ENCODE peak calls at places on chromosomes 13 and 19, in nine cellular contexts. Q is HL-60, B is lung, Z is skeletal muscle cell, S is AG04449, I is epithelial cell of esophagus, K is AG10803, M is pancreas, X is right atrium auricular region. C is an unnamed sample.

GRCh38 chr19:3458595-3459284 is 21.6 kb downstream of the SMIM24 start:
- DNase-seq in Z (peak; percentile 34), K (no peak), M (no peak), I (no peak), B (no peak), X (no peak), S (no peak), Q (no peak), C (no peak)

GRCh38 chr19:11880598-11880997 is 7.0 kb upstream of the ZNF69 start:
- DNase-seq in Q (no peak), K (no peak), Z (no peak), X (no peak), B (no peak), M (no peak), I (no peak), S (no peak), C (no peak)

GRCh38 chr19:34655651-34656050 is 21.3 kb downstream of the SCGB2B2 start:
- DNase-seq in M (no peak), B (no peak), X (no peak), Q (no peak), Z (no peak), S (no peak), K (no peak), I (no peak), C (no peak)

GRCh38 chr13:78875792-78876580 is 217.0 kb upstream of the OBI1 start:
- DNase-seq in B (no peak), Q (peak; percentile 26), K (no peak), S (no peak), M (peak; percentile 60), Z (no peak), I (no peak), X (no peak), C (no peak)

GRCh38 chr19:13089139-13089856 is 13.4 kb downstream of the LYL1 start:
- DNase-seq in Q (peak; percentile 32), S (no peak), B (no peak), K (no peak), X (no peak), M (no peak), I (no peak), Z (no peak), C (no peak)

GRCh38 chr13:98195054-98195791 is 18.2 kb upstream of the RNF113B start:
- DNase-seq in Q (no peak), M (no peak), I (no peak), S (no peak), X (no peak), Z (no peak), B (no peak), K (no peak), C (no peak)

GRCh38 chr19:9819590-9819898 is 665 bp upstream of the FBXL12 start:
- DNase-seq in Z (no peak), S (no peak), B (no peak), I (no peak), Q (no peak), K (no peak), M (no peak), X (no peak), C (no peak)

GRCh38 chr13:99797716-99798115 is 173.9 kb downstream of the ZIC5 start:
- DNase-seq in X (no peak), Q (no peak), M (no peak), I (no peak), Z (no peak), S (no peak), B (no peak), K (no peak), C (no peak)

GRCh38 chr13:37168151-37168550 is 62.7 kb upstream of the CSNK1A1L start:
- DNase-seq in Z (no peak), M (no peak), B (no peak), X (no peak), K (peak; percentile 29), I (no peak), Q (no peak), S (no peak), C (no peak)

GRCh38 chr13:41284512-41285288 is 21.3 kb upstream of the MTRF1 start:
- DNase-seq in M (no peak), B (no peak), Z (peak; percentile 73), S (peak; percentile 52), X (no peak), I (peak; percentile 97), Q (no peak), K (peak; percentile 85), C (no peak)

GRCh38 chr13:26540319-26540718 is 17.2 kb upstream of the WASF3 start:
- DNase-seq in S (no peak), M (no peak), Z (no peak), X (no peak), Q (no peak), K (no peak), I (no peak), B (no peak), C (no peak)

GRCh38 chr13:108227651-108228272 is 9.6 kb downstream of the ABHD13 start:
- DNase-seq in K (peak; percentile 40), S (no peak), B (no peak), Q (peak; percentile 51), I (peak; percentile 47), X (no peak), Z (no peak), M (no peak), C (peak; percentile 30)

GRCh38 chr19:33803383-33803782 is 6.7 kb downstream of the KCTD15 start:
- DNase-seq in I (no peak), X (no peak), Q (no peak), K (no peak), B (no peak), M (peak; percentile 59), S (no peak), Z (no peak), C (no peak)

GRCh38 chr13:42445354-42445753 is 128.6 kb upstream of the TNFSF11 start:
- DNase-seq in S (no peak), M (no peak), Z (no peak), I (no peak), Q (no peak), B (no peak), K (no peak), X (no peak), C (no peak)

GRCh38 chr19:58572026-58572817 is 913 bp downstream of the MZF1 start:
- DNase-seq in Q (no peak), I (no peak), Z (no peak), K (no peak), M (no peak), B (no peak), S (no peak), X (no peak), C (no peak)

GRCh38 chr19:58569943-58570670 is 3.0 kb downstream of the MZF1 start:
- DNase-seq in Z (no peak), X (no peak), Q (peak; percentile 55), M (peak; percentile 62), K (no peak), I (no peak), B (no peak), S (no peak), C (no peak)

GRCh38 chr19:58570770-58571574 is 2.2 kb downstream of the MZF1 start:
- DNase-seq in Z (no peak), I (no peak), B (no peak), K (no peak), X (no peak), M (peak; percentile 79), Q (peak; percentile 70), S (no peak), C (no peak)

GRCh38 chr19:58572818-58573657 is at the start of gene MZF1:
- DNase-seq in X (peak; percentile 100), S (peak; percentile 100), B (peak; percentile 100), M (peak; percentile 100), Z (peak; percentile 100), I (peak; percentile 100), Q (peak; percentile 100), K (peak; percentile 100), C (peak; percentile 100)

DNA sequence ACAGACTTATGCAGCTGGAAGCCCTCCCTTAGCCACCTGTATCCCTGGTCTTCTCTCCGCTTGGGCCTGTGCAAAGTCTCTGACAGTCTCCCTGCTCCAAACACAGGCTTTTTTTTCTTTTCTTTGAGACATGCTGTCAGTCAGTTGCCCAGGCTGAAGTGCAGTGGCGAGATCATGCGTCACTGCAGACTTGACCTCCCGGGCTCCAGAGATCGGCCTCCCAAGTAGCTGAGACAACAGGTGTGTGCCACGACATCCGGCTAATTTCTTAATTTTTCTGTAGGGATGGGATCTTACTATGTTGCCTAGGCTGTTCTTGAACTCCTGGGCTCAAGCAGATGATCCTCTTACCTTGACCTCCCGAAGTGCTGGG is 1.6 kb downstream of the MZF1 start:
- DNase-seq in B (no peak), X (no peak), I (no peak), K (no peak), S (no peak), Q (no peak), Z (no peak), M (no peak), C (no peak)
- H3K4me3 ChIP-seq in B (no peak overlapping the region), X (no peak overlapping the region), I (no peak overlapping the region), K (no peak overlapping the region), S (no peak overlapping the region), Q (no peak overlapping the region), Z (no peak overlapping the region), M (no peak overlapping the region), C (no peak overlapping the region)

DNA sequence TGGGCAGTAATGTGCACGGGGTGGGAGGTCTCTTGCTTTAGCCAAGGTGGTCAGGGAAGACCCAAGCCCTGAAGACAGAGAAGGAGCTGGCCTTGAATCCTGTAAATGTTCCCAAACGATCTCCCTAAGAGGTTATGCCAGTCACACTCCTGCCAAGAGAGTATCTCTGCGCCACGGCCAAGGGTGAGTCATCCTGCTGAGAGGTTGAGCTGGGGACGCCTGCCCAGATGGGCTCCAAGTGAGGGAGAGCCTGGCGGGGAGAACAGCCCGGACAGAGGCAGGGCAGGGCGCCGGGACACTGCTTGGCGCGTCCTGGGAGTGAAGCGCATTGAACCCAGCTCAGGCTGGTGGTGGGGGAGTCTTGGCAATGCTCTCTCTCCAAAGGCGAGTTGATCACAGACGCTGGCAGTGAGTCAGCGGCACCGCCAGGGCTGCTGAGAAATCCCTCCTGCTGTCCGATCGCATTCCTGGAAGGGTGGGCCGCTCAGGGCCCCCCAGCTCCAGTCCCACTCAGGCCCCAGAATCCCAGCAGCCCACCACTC is 16.4 kb downstream of the SULT2B1 start:
- DNase-seq in Q (no peak), S (no peak), M (peak; percentile 85), X (peak; percentile 91), I (peak; percentile 86), B (peak; percentile 87), K (peak; percentile 92), Z (peak; percentile 66), C (peak; percentile 77)
- H3K4me3 ChIP-seq in Q (no peak overlapping the region), S (peak overlapping the region; percentile 15), M (no peak overlapping the region), X (no peak overlapping the region), I (no peak overlapping the region), B (no peak overlapping the region), K (peak overlapping the region; percentile 9), Z (no peak overlapping the region), C (peak overlapping the region; percentile 15)

DNA sequence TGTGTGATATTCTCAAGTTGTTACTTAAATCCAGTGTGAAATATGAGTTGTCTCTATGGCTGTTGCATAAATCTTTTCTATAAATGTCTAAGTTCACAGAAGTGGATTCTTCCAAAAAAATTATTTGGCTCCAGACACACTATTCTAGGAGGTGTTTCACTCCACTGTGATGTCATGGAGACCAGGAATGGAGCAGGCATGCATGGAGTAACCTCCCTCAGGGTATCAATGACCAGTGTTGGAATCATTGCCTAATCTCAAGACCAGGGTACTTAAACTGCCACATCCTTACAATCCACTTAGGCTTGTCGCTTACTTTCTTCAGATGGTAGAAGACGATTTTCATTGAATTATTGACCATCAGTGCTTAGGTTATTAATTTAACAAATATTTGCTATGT is 55.4 kb downstream of the LRRC63 start:
- DNase-seq in B (no peak), X (no peak), M (no peak), Z (no peak), K (no peak), S (no peak), I (peak; percentile 17), Q (no peak), C (no peak)
- H3K4me3 ChIP-seq in B (no peak overlapping the region), X (no peak overlapping the region), M (no peak overlapping the region), Z (no peak overlapping the region), K (no peak overlapping the region), S (no peak overlapping the region), I (no peak overlapping the region), Q (no peak overlapping the region), C (no peak overlapping the region)

GRCh38 chr13:34258646-34259386 is 440.9 kb downstream of the RFC3 start:
- DNase-seq in X (no peak), M (no peak), I (no peak), S (no peak), K (peak; percentile 42), Z (no peak), B (no peak), Q (no peak), C (no peak)
- H3K4me3 ChIP-seq in X (no peak overlapping the region), M (no peak overlapping the region), I (no peak overlapping the region), S (no peak overlapping the region), K (no peak overlapping the region), Z (no peak overlapping the region), B (no peak overlapping the region), Q (no peak overlapping the region), C (no peak overlapping the region)